ENCODE peak calls at places on chromosomes 2 and 18, in six cellular contexts. V, K, F, M, Q and T are unnamed samples.
A peak's percentile ranks its signal among the peaks of the same experiment; 100 is the strongest.

GRCh38 chr2:241854342-241855244 is 4.1 kb downstream of the PDCD1 start:
- DNase-seq in V (no peak), K (no peak), F (no peak), M (no peak), Q (peak; percentile 24), T (no peak)

GRCh38 chr2:216188956-216189355 is 79.8 kb downstream of the XRCC5 start:
- DNase-seq in V (no peak), K (no peak), F (no peak), M (no peak), Q (no peak), T (no peak)

GRCh38 chr18:6811816-6812215 is 82.3 kb downstream of the ARHGAP28 start:
- DNase-seq in V (no peak), K (no peak), F (no peak), M (no peak), Q (no peak), T (no peak)

GRCh38 chr2:649461-650342 is 27.5 kb downstream of the TMEM18 start:
- DNase-seq in V (peak; percentile 23), K (no peak), F (no peak), M (no peak), Q (no peak), T (no peak)

GRCh38 chr2:138059967-138060635 is 95.8 kb downstream of the HNMT start:
- DNase-seq in V (peak; percentile 56), K (no peak), F (no peak), M (no peak), Q (peak; percentile 79), T (no peak)

GRCh38 chr18:21853972-21854563 is 113.5 kb downstream of the MIB1 start:
- DNase-seq in V (no peak), K (no peak), F (no peak), M (no peak), Q (no peak), T (peak; percentile 20)

GRCh38 chr18:58297198-58297597 is 253.2 kb downstream of the NEDD4L start:
- DNase-seq in V (no peak), K (no peak), F (no peak), M (no peak), Q (no peak), T (peak; percentile 14)

GRCh38 chr2:241386519-241386918 is 30.4 kb downstream of the FARP2 start:
- DNase-seq in V (no peak), K (no peak), F (no peak), M (no peak), Q (no peak), T (no peak)

GRCh38 chr2:85022232-85022631 is 51.3 kb downstream of the KCMF1 start:
- DNase-seq in V (no peak), K (no peak), F (no peak), M (no peak), Q (no peak), T (no peak)

DNA sequence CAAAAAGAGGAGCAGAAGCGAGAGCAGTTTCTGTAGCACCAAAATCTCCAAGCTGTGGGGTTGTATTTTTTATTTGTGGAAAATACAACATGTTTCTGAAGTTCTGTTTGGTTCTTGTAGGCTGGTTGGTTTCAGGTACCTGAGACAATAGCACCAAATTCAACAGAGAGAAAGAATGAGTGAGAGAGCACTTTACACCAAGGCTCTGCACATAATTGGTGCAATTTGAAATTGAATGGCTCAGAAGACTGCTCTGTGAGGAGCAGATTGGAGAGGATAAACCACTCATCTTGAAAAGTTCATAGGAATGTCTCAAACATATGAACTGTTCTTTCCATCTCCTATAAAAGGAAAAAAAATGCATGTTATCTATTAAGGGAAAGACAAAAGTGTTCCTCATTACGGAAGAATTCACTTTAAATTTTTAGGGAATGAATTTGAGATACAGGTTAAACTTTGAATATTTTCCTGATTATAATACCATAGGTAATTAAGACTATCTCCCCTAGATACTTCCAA is 175.1 kb downstream of the ATAD2B start:
- DNase-seq in V (no peak), K (no peak), F (no peak), M (no peak), Q (no peak), T (no peak)
- TF ChIP-seq CTCF in V (no peak), K (no peak), F (no peak), M (no peak), Q (no peak), T (no peak)

DNA sequence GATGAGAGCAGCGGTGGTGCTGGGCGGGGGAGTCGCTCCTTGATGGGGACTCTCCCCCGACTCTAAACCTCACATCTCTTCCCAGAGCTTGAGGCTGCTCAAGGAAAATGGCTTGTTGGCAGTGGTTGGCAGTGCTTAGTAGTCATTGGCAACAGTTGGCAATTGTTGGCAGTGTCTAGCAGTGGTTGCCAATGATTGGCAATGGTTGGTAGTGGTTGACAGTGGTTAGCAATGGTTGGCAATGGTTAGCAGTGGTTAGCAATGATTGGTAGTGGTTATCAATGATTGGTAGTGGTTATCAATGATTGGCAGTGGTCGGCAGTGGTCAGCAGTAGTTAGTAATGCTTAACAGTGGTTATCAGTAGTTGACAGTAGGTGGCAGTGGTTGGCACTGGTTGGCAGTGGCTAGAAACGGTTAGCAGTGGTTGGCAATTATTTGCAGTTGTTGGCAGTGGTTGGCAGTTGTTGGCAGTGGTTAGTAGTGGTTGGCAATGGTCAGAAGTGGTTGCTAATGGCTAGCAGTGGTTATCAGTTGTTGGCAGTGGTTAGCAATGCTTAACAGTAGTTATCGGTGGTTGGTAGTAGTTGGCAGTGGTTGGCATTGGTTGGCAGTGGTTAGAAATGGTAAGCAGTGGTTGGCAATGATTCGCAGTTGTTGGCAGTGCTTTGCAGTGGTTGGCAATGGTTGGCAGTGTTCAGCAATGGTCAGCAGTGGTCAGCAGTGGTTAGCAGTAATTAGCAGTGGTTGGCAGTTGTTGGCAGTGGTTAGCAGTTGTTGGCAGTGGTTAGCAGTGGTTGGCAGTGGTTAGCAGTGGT is 85.4 kb upstream of the OTOS start:
- DNase-seq in V (peak; percentile 8), K (no peak), F (no peak), M (no peak), Q (no peak), T (no peak)
- TF ChIP-seq CTCF in V (no peak), K (no peak), F (peak; percentile 9), M (peak; percentile 25), Q (no peak), T (peak; percentile 5)

DNA sequence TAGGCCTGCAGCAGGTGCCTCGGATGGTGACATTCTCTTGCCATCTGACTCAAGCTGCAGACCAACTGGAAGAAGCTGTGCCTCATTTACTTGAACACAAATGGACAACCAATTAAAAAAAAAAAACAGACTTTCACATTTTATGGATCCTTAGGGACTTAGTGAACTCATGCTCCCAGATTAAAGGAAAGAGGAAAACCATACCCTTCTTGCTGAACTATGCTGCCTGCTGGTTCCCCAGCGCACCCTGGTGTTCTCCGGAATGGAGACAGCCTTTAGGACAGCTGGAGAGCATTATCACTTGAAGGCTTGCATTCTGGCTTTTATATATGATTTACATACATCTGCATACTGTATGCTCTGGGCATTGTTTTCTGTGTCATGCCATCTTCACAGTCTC is 370.7 kb downstream of the SLC4A3 start:
- DNase-seq in V (no peak), K (no peak), F (no peak), M (peak; percentile 36), Q (no peak), T (no peak)
- TF ChIP-seq CTCF in V (no peak), K (no peak), F (peak; percentile 6), M (peak; percentile 69), Q (no peak), T (no peak)

GRCh38 chr2:95121495-95122196 is at the start of gene MRPS5:
- DNase-seq in V (peak; percentile 89), K (peak; percentile 93), F (peak; percentile 94), M (peak; percentile 87), Q (peak; percentile 90), T (peak; percentile 86)
- TF ChIP-seq CTCF in V (no peak), K (peak; percentile 38), F (peak; percentile 12), M (no peak), Q (peak; percentile 26), T (peak; percentile 9)

GRCh38 chr2:182982934-182983333 is 55.3 kb downstream of the NCKAP1 start:
- DNase-seq in V (no peak), K (no peak), F (no peak), M (no peak), Q (no peak), T (no peak)

GRCh38 chr2:182977463-182977862 is 60.8 kb downstream of the NCKAP1 start:
- DNase-seq in V (no peak), K (no peak), F (no peak), M (no peak), Q (no peak), T (peak; percentile 12)

GRCh38 chr2:182980652-182981051 is 57.6 kb downstream of the NCKAP1 start:
- DNase-seq in V (no peak), K (no peak), F (no peak), M (no peak), Q (no peak), T (no peak)

GRCh38 chr2:182980115-182980514 is 58.1 kb downstream of the NCKAP1 start:
- DNase-seq in V (no peak), K (peak; percentile 22), F (peak; percentile 34), M (peak; percentile 69), Q (no peak), T (peak; percentile 41)
- TF ChIP-seq CTCF in V (peak; percentile 56), K (peak; percentile 68), F (peak; percentile 32), M (no peak), Q (peak; percentile 71), T (peak; percentile 23)

GRCh38 chr2:83784315-83784714 is 674.8 kb downstream of the SUCLG1 start:
- DNase-seq in V (no peak), K (no peak), F (no peak), M (no peak), Q (no peak), T (no peak)

GRCh38 chr2:83787189-83787588 is 671.9 kb downstream of the SUCLG1 start:
- DNase-seq in V (no peak), K (no peak), F (no peak), M (no peak), Q (no peak), T (no peak)

GRCh38 chr2:83786140-83786539 is 672.9 kb downstream of the SUCLG1 start:
- DNase-seq in V (no peak), K (no peak), F (no peak), M (no peak), Q (no peak), T (no peak)

GRCh38 chr2:83784920-83785319 is 674.2 kb downstream of the SUCLG1 start:
- DNase-seq in V (no peak), K (no peak), F (no peak), M (no peak), Q (no peak), T (no peak)

GRCh38 chr2:83782122-83782521 is 677.0 kb downstream of the SUCLG1 start:
- DNase-seq in V (no peak), K (no peak), F (no peak), M (peak; percentile 22), Q (no peak), T (no peak)
- TF ChIP-seq CTCF in V (no peak), K (peak; percentile 8), F (no peak), M (peak; percentile 50), Q (no peak), T (no peak)

GRCh38 chr2:100551303-100551702 is 11.5 kb upstream of the PDCL3 start:
- DNase-seq in V (no peak), K (no peak), F (no peak), M (no peak), Q (no peak), T (no peak)
- TF ChIP-seq CTCF in V (no peak), K (no peak), F (no peak), M (no peak), Q (no peak), T (no peak)

DNA sequence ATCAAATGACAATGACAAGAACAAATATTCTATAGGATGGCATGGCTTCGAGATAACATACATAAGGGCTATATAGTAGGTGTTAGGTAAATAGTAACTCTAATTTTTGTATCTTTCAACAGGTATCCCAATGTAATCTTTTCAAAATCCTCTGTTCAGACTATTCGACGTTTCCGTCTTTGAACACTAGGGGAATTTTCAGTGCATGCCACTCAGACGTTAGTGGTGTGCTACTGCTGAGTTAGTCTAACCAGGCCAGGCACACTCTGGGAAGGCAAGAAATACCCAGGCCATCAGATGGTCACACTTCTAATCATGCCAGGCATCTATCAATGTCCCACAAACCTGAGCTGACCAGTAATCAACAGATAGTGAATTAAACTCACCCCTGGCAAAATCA is 14.6 kb upstream of the CREG2 start:
- DNase-seq in V (no peak), K (no peak), F (no peak), M (peak; percentile 36), Q (no peak), T (no peak)
- TF ChIP-seq CTCF in V (peak; percentile 7), K (no peak), F (no peak), M (peak; percentile 28), Q (no peak), T (no peak)